ENCODE peak calls at places on chromosomes 1 and 21, in five cellular contexts. S is neural crest cell, V is glutamatergic neuron, R is brain microvascular endothelial cell, J is AG09309. P is an unnamed sample.

GRCh38 chr1:29122662-29122986 is 1.1 kb downstream of the TMEM200B start:
- DNase-seq in J (peak; percentile 57), R (no peak), V (peak; percentile 33), S (peak; percentile 23), P (peak; percentile 80)

GRCh38 chr1:28509705-28510349 is 4.0 kb downstream of the RCC1 start:
- DNase-seq in S (no peak), R (no peak), J (no peak), V (no peak), P (peak; percentile 7)

GRCh38 chr1:243256590-243256989 is 749 bp downstream of the SDCCAG8 start:
- DNase-seq in V (no peak), S (no peak), J (no peak), R (no peak), P (no peak)

GRCh38 chr1:112618114-112618720 is 724 bp downstream of the ST7L start:
- DNase-seq in R (peak; percentile 34), V (no peak), S (no peak), J (no peak), P (no peak)

GRCh38 chr21:45549670-45550463 is 7.6 kb upstream of the SLC19A1 start:
- DNase-seq in S (no peak), V (no peak), R (no peak), J (no peak), P (no peak)

GRCh38 chr1:7669559-7670208 is 101.4 kb upstream of the VAMP3 start:
- DNase-seq in R (peak; percentile 16), V (peak; percentile 83), J (no peak), S (peak; percentile 66), P (peak; percentile 11)

GRCh38 chr1:84698718-84699117 is 8.5 kb upstream of the SSX2IP start:
- DNase-seq in J (peak; percentile 75), S (no peak), V (no peak), R (peak; percentile 68), P (peak; percentile 96)

GRCh38 chr1:59985901-59986735 is 59.5 kb upstream of the CYP2J2 start:
- DNase-seq in J (no peak), V (no peak), R (no peak), S (no peak), P (no peak)

GRCh38 chr1:6205849-6206845 is at the start of gene RNF207:
- DNase-seq in J (no peak), R (peak; percentile 54), S (peak; percentile 22), V (peak; percentile 66), P (peak; percentile 48)

GRCh38 chr1:91091812-91092211 is 70.0 kb upstream of the ZNF644 start:
- DNase-seq in R (no peak), J (no peak), V (no peak), S (no peak), P (no peak)

GRCh38 chr1:210618379-210618778 is 289.7 kb downstream of the HHAT start:
- DNase-seq in V (peak; percentile 60), J (no peak), S (no peak), R (no peak), P (no peak)

DNA sequence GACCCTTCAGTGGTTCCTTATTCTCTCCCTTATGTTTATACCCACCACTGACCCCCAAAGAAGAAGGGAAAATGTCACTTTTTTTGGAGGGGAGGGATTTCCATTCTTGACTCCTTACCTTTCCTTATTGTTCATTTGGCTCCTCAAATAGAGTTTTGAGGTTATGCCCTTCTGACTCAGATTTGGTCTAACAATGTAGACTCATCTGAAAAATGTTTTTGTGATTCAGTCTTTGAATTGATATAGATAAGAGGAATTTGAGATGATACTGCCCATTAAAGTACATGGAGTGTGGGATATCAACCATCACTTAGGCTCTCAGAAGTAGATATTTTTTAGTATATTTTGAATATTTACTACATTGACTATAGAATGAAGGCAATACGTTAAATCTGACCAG is 16.1 kb downstream of the USP1 start:
- DNase-seq in J (no peak), S (no peak), V (no peak), R (no peak), P (peak; percentile 60)
- TF ChIP-seq CTCF in J (no peak), S (no peak), V (no peak), R (no peak), P (no peak)

GRCh38 chr21:31349208-31349607 is 5.1 kb upstream of the TIAM1 start:
- DNase-seq in V (no peak), J (no peak), R (no peak), S (no peak), P (no peak)

GRCh38 chr21:31348188-31348587 is 4.1 kb upstream of the TIAM1 start:
- DNase-seq in R (no peak), J (no peak), S (no peak), V (no peak), P (no peak)

GRCh38 chr21:31343680-31344480 is at the start of gene TIAM1:
- DNase-seq in R (peak; percentile 75), J (peak; percentile 38), V (peak; percentile 47), S (peak; percentile 31), P (no peak)

GRCh38 chr21:31346256-31346821 is 2.3 kb upstream of the TIAM1 start:
- DNase-seq in V (no peak), J (no peak), S (no peak), R (no peak), P (no peak)

DNA sequence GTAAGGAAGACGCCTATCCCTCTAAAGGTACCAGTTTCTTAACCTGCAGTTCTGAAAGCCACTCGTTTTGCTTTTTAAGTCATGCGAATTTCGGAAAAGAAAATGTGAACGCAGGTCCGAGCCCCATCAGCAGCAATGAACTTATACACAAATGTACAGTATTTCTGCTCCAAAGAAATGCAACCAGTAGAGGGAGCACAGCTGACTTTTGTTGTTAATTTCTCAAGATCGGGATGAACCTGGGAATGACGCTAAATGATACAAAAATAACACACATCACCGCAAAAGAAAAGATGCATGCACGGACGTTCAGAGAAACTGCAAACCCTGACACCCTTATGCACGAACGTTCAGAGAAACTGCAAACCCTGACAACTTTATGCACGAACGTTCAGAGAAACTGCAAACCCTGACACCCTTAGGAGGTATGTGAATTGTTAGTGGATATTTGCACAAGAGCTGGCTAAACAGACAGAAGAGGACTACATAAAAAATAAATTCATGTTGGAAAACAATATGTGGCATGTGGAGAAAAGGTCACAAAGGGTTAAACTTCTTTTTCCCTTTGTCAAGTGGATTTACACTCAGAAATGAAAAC is 3.5 kb upstream of the TIAM1 start:
- DNase-seq in V (no peak), S (peak; percentile 8), R (peak; percentile 53), J (no peak), P (no peak)
- TF ChIP-seq CTCF in V (peak; percentile 65), S (peak; percentile 60), R (peak; percentile 72), J (peak; percentile 48), P (peak; percentile 65)

GRCh38 chr1:225431081-225431863 is 3.4 kb upstream of the LBR start:
- DNase-seq in V (no peak), J (no peak), S (no peak), R (no peak), P (no peak)

GRCh38 chr1:225437710-225438437 is 10.0 kb upstream of the LBR start:
- DNase-seq in S (no peak), V (no peak), J (no peak), R (no peak), P (no peak)

GRCh38 chr1:225434041-225434440 is 6.2 kb upstream of the LBR start:
- DNase-seq in S (no peak), R (no peak), J (no peak), V (no peak), P (no peak)

GRCh38 chr1:225435957-225436392 is 8.1 kb upstream of the LBR start:
- DNase-seq in V (no peak), J (no peak), R (no peak), S (no peak), P (no peak)

DNA sequence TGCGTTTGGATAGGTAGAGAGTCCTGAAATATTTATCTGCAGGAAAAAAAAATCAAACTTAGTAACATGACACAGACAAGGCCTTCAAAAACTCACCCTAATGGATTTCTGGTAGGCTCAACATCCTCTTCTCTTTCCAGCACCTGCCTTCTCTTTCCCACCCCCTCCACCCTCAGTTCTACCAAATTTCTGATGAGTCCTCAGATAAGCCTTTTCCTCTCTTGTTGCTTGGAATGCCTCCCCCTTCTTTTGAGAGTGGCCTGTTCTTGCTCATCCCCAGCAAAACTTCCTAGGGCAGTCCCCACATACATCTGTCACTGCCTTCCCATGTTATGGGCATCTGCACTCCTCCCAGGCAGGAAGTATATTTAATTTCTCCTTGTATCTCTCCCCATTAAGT is 7.6 kb upstream of the LBR start:
- DNase-seq in J (no peak), S (no peak), R (no peak), V (no peak), P (no peak)
- TF ChIP-seq CTCF in J (no peak), S (no peak), R (no peak), V (no peak), P (no peak)

GRCh38 chr1:57424231-57425027 is 569 bp upstream of the DAB1 start:
- DNase-seq in R (peak; percentile 15), S (peak; percentile 58), V (peak; percentile 78), J (no peak), P (peak; percentile 10)
- TF ChIP-seq CTCF in R (peak; percentile 79), S (peak; percentile 75), V (peak; percentile 63), J (peak; percentile 90), P (peak; percentile 79)